ENCODE peak calls at places on chromosomes 7 and 10, in four cellular contexts. One of them, this sample, is unnamed.

GRCh38 chr7:107809179-107809578 is 6.2 kb upstream of the SLC26A3 start:
- DNase-seq in B cell: no peak
- DNase-seq in choroid plexus epithelial cell: no peak
- DNase-seq in thoracic aorta: no peak
- DNase-seq in this sample: no peak

GRCh38 chr7:152931583-152931982 is 172.0 kb downstream of the ACTR3B start:
- DNase-seq in B cell: no peak
- DNase-seq in choroid plexus epithelial cell: no peak
- DNase-seq in thoracic aorta: no peak
- DNase-seq in this sample: no peak

GRCh38 chr7:110911632-110912031 is 179.3 kb upstream of the LRRN3 start:
- DNase-seq in B cell: no peak
- DNase-seq in choroid plexus epithelial cell: no peak
- DNase-seq in thoracic aorta: no peak
- DNase-seq in this sample: no peak

GRCh38 chr10:77817541-77817940 is 109.0 kb downstream of the DLG5 start:
- DNase-seq in B cell: no peak
- DNase-seq in choroid plexus epithelial cell: no peak
- DNase-seq in thoracic aorta: no peak
- DNase-seq in this sample: no peak

GRCh38 chr10:9957352-9957751 is 1060.3 kb upstream of the CELF2 start:
- DNase-seq in B cell: no peak
- DNase-seq in choroid plexus epithelial cell: peak; percentile 79
- DNase-seq in thoracic aorta: no peak
- DNase-seq in this sample: no peak

GRCh38 chr7:137508437-137509175 is 165.1 kb upstream of the PTN start:
- DNase-seq in B cell: no peak
- DNase-seq in choroid plexus epithelial cell: peak; percentile 85
- DNase-seq in thoracic aorta: no peak
- DNase-seq in this sample: no peak

GRCh38 chr7:134449596-134450194 is 9.2 kb downstream of the AKR1B1 start:
- DNase-seq in B cell: no peak
- DNase-seq in choroid plexus epithelial cell: no peak
- DNase-seq in thoracic aorta: no peak
- DNase-seq in this sample: no peak

GRCh38 chr7:83547526-83547925 is 101.4 kb downstream of the SEMA3E start:
- DNase-seq in B cell: no peak
- DNase-seq in choroid plexus epithelial cell: peak; percentile 52
- DNase-seq in thoracic aorta: no peak
- DNase-seq in this sample: no peak

GRCh38 chr7:907158-907980 is 31.0 kb downstream of the GET4 start:
- DNase-seq in B cell: peak; percentile 67
- DNase-seq in choroid plexus epithelial cell: no peak
- DNase-seq in thoracic aorta: no peak
- DNase-seq in this sample: peak; percentile 70

GRCh38 chr7:55573526-55573925 is 1.2 kb upstream of the VOPP1 start:
- DNase-seq in B cell: no peak
- DNase-seq in choroid plexus epithelial cell: peak; percentile 43
- DNase-seq in thoracic aorta: no peak
- DNase-seq in this sample: no peak

DNA sequence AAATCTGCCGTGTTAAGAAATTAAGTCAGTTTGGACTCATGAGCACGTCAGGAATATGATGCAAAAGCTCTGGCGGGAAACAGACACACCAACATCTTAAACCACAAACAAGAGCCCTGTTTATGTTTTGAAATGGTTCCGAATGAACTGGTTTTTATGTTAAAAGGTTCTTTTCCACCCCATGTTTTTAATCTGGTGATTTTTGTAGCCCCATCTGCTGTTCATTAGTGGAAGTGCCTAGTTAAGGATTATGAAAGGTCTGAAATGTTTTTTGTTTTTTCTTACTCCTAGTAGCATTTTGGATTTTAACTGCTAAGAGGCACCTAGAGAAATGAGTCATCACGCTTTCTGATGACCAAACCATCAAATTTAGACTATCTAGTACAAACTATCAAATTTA is 404.1 kb upstream of the MKI67 start:
- DNase-seq in B cell: no peak
- DNase-seq in choroid plexus epithelial cell: peak; percentile 34
- DNase-seq in thoracic aorta: no peak
- DNase-seq in this sample: no peak
- TF ChIP-seq CTCF in B cell: peak; percentile 11
- TF ChIP-seq CTCF in choroid plexus epithelial cell: peak; percentile 57
- TF ChIP-seq CTCF in thoracic aorta: no peak
- TF ChIP-seq CTCF in this sample: no peak

DNA sequence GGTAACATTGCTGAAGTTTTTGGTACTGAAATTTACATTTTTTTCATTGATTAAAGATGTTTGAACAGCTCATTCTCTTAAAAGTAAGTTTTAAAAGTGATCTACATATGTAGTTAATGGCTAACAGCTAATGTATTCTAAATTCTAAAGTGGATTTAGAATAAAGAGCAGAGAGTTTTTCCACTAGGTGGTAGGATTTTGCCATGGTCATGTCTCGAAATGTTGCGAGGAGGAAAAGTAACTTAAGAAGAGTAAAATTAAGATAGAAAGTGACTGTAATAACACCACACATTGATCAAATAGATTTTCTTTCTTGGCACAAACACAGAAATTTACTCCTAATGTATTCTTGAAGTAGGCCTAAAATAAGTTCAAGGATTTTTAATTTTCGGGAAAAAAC is 19.8 kb downstream of the LSMEM1 start:
- DNase-seq in B cell: no peak
- DNase-seq in choroid plexus epithelial cell: peak; percentile 46
- DNase-seq in thoracic aorta: no peak
- DNase-seq in this sample: no peak
- TF ChIP-seq CTCF in B cell: no peak
- TF ChIP-seq CTCF in choroid plexus epithelial cell: peak; percentile 29
- TF ChIP-seq CTCF in thoracic aorta: no peak
- TF ChIP-seq CTCF in this sample: no peak

GRCh38 chr10:43263551-43264323 is 3.1 kb downstream of the RASGEF1A start:
- DNase-seq in B cell: no peak
- DNase-seq in choroid plexus epithelial cell: no peak
- DNase-seq in thoracic aorta: no peak
- DNase-seq in this sample: no peak
- TF ChIP-seq CTCF in B cell: no peak
- TF ChIP-seq CTCF in choroid plexus epithelial cell: peak; percentile 43
- TF ChIP-seq CTCF in thoracic aorta: no peak
- TF ChIP-seq CTCF in this sample: no peak

GRCh38 chr7:133051066-133051465 is 30.8 kb downstream of the CHCHD3 start:
- DNase-seq in B cell: peak; percentile 11
- DNase-seq in choroid plexus epithelial cell: peak; percentile 73
- DNase-seq in thoracic aorta: no peak
- DNase-seq in this sample: no peak
- TF ChIP-seq CTCF in B cell: peak; percentile 16
- TF ChIP-seq CTCF in choroid plexus epithelial cell: peak; percentile 57
- TF ChIP-seq CTCF in thoracic aorta: no peak
- TF ChIP-seq CTCF in this sample: no peak

GRCh38 chr7:155233703-155234492 is 63.8 kb upstream of the INSIG1 start:
- DNase-seq in B cell: no peak
- DNase-seq in choroid plexus epithelial cell: no peak
- DNase-seq in thoracic aorta: no peak
- DNase-seq in this sample: no peak
- TF ChIP-seq CTCF in B cell: no peak
- TF ChIP-seq CTCF in choroid plexus epithelial cell: no peak
- TF ChIP-seq CTCF in thoracic aorta: no peak
- TF ChIP-seq CTCF in this sample: no peak

GRCh38 chr10:99698504-99699080 is 33.3 kb downstream of the COX15 start:
- DNase-seq in B cell: peak; percentile 9
- DNase-seq in choroid plexus epithelial cell: no peak
- DNase-seq in thoracic aorta: no peak
- DNase-seq in this sample: no peak
- TF ChIP-seq CTCF in B cell: no peak
- TF ChIP-seq CTCF in choroid plexus epithelial cell: peak; percentile 22
- TF ChIP-seq CTCF in thoracic aorta: no peak
- TF ChIP-seq CTCF in this sample: no peak

DNA sequence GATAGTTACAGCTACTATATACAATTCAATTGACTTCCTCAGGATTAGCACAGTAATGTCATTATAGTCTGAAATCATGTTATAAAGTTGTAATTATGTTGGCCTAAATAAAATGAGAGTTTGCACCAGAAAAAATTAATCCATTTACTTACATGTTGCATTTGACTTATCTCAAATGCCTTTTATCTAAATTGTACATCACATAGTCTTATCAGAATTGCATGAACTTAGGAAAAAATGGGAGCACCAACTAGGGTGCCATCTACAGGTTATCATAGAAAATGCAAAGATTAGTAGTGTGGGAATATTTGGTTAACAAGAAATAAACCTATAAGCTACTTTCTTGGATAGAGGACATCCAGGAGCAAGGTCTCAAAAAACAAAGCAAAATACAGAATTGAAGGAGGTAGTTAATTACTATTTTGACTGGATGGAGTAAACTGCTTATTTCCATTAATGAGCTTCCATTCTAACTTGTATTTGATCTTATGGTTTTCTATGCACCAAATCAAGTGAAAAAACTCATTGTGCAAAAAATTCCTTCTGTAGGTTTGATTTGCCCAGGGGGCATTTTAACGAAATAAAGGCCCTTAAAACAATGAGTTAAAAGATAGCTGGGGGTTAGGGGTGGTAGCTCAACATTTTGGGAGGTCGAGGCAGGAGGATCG is 60.0 kb upstream of the ORC5 start:
- DNase-seq in B cell: no peak
- DNase-seq in choroid plexus epithelial cell: peak; percentile 57
- DNase-seq in thoracic aorta: no peak
- DNase-seq in this sample: no peak
- TF ChIP-seq CTCF in B cell: peak; percentile 15
- TF ChIP-seq CTCF in choroid plexus epithelial cell: peak; percentile 57
- TF ChIP-seq CTCF in thoracic aorta: no peak
- TF ChIP-seq CTCF in this sample: no peak